ENCODE peak calls at places on chromosome 19, in eight cellular contexts. N is Right ventricle myocardium inferior; A is stimulated activated CD8-positive, alpha-beta memory T cell treated with anti-CD3 and anti-CD28 coated beads, Interleukin-15, amount 100 ng/mL, for 4 hours; F is neural progenitor cell; M is adipocyte; B is BJ; K is ELR; J is stimulated activated effector memory CD8-positive, alpha-beta T cell treated with anti-CD3 and anti-CD28 coated beads, Interleukin-12 subunit alpha, Interleukin-12 subunit beta, amount 100 ng/mL, for 72 hours. Q is an unnamed sample.

GRCh38 chr19:41795031-41795461 is 1.3 kb upstream of the CEACAM3 start:
- DNase-seq in M (peak), A (no peak), F (peak), N (no peak), K (peak), B (no peak), J (peak), Q (no peak)

GRCh38 chr19:1181606-1182005 is 7.5 kb upstream of the SBNO2 start:
- DNase-seq in B (no peak), M (no peak), F (no peak), J (no peak), K (no peak), A (no peak), N (no peak), Q (no peak)

GRCh38 chr19:4208385-4209094 is 20.8 kb upstream of the EBI3 start:
- DNase-seq in F (peak), M (no peak), B (no peak), A (no peak), K (peak), N (no peak), J (no peak), Q (no peak)

GRCh38 chr19:20968092-20968491 is 45.0 kb downstream of the ZNF85 start:
- DNase-seq in B (no peak), F (no peak), N (no peak), M (no peak), J (no peak), K (no peak), A (no peak), Q (no peak)

GRCh38 chr19:10279737-10280442 is 6.9 kb upstream of the ICAM4 start:
- DNase-seq in A (no peak), F (no peak), J (no peak), M (no peak), B (no peak), K (no peak), N (peak), Q (no peak)

GRCh38 chr19:7550987-7551761 is 15.7 kb downstream of the PNPLA6 start:
- DNase-seq in K (peak), B (no peak), F (peak), J (no peak), N (no peak), M (peak), A (no peak), Q (no peak)

GRCh38 chr19:48618278-48618915 is 581 bp downstream of the RPL18 start:
- DNase-seq in J (no peak), B (no peak), F (no peak), K (no peak), N (peak), A (no peak), M (peak), Q (no peak)

GRCh38 chr19:1076951-1077350 is 10.0 kb downstream of the ARHGAP45 start:
- DNase-seq in B (no peak), A (peak), J (peak), N (peak), M (no peak), F (no peak), K (no peak), Q (no peak)

GRCh38 chr19:18610245-18610555 is 2.5 kb upstream of the TMEM59L start:
- DNase-seq in F (peak), N (no peak), J (no peak), M (no peak), B (no peak), A (no peak), K (no peak), Q (no peak)

GRCh38 chr19:50419580-50420035 is 870 bp downstream of the SPIB start:
- DNase-seq in A (no peak), N (no peak), F (no peak), B (no peak), K (no peak), J (no peak), M (no peak), Q (no peak)

GRCh38 chr19:5030136-5030820 is 61.4 kb downstream of the KDM4B start:
- DNase-seq in N (no peak), J (no peak), F (no peak), B (no peak), K (no peak), A (no peak), M (no peak), Q (no peak)

GRCh38 chr19:17418710-17419109 is 1.1 kb upstream of the MVB12A start:
- DNase-seq in F (no peak), N (no peak), J (no peak), A (no peak), M (no peak), K (no peak), B (no peak), Q (no peak)

GRCh38 chr19:1601613-1602064 is 3.6 kb downstream of the UQCR11 start:
- DNase-seq in F (no peak), A (no peak), K (peak), B (no peak), M (no peak), J (no peak), N (peak), Q (no peak)

GRCh38 chr19:14059093-14059480 is 2.8 kb downstream of the PALM3 start:
- DNase-seq in K (peak), M (peak), F (peak), J (peak), N (no peak), A (no peak), B (no peak), Q (no peak)

GRCh38 chr19:7507884-7508283 is 8.0 kb upstream of the ZNF358 start:
- DNase-seq in M (peak), B (no peak), N (peak), K (peak), J (no peak), A (no peak), F (peak), Q (no peak)

GRCh38 chr19:39929750-39930149 is 4.7 kb downstream of the FCGBP start:
- DNase-seq in A (no peak), J (no peak), K (no peak), N (no peak), F (no peak), B (no peak), M (no peak), Q (no peak)

GRCh38 chr19:38765214-38765613 is 8.1 kb downstream of the LGALS7 start:
- DNase-seq in M (no peak), N (no peak), J (no peak), K (no peak), A (no peak), B (no peak), F (no peak), Q (no peak)

GRCh38 chr19:16386619-16387240 is 62.1 kb downstream of the KLF2 start:
- DNase-seq in M (peak), A (no peak), B (no peak), N (peak), F (peak), J (no peak), K (peak), Q (no peak)

GRCh38 chr19:940591-941291 is 14.9 kb downstream of the ARID3A start:
- DNase-seq in M (no peak), K (no peak), J (peak), B (no peak), A (no peak), N (peak), F (no peak), Q (no peak)

GRCh38 chr19:3133793-3134116 is 2.1 kb upstream of the GNA15 start:
- DNase-seq in M (no peak), B (no peak), K (no peak), N (no peak), A (no peak), J (no peak), F (no peak), Q (no peak)

GRCh38 chr19:896434-896833 is 3.1 kb downstream of the RNU6-9 start:
- DNase-seq in A (no peak), B (no peak), N (no peak), K (no peak), F (no peak), J (no peak), M (no peak), Q (no peak)

GRCh38 chr19:49896863-49897621 is at the start of gene IL4I1:
- DNase-seq in M (no peak), J (peak), A (peak), K (peak), F (no peak), N (no peak), B (no peak), Q (no peak)

GRCh38 chr19:6489278-6490061 is 7.9 kb upstream of the DENND1C start:
- DNase-seq in K (no peak), N (no peak), F (no peak), B (no peak), M (no peak), J (no peak), A (no peak), Q (no peak)

GRCh38 chr19:51259348-51260245 is 8.7 kb downstream of the SIGLECL1 start:
- DNase-seq in A (no peak), F (peak), N (no peak), J (no peak), M (peak), K (peak), B (no peak), Q (no peak)

GRCh38 chr19:40229484-40229883 is 3.0 kb upstream of the CCNP start:
- DNase-seq in B (no peak), A (no peak), K (peak), N (no peak), J (no peak), F (no peak), M (peak), Q (peak)

GRCh38 chr19:43469160-43469480 is 3.7 kb upstream of the LYPD3 start:
- DNase-seq in K (no peak), M (no peak), J (no peak), A (no peak), B (no peak), N (no peak), F (no peak), Q (no peak)

GRCh38 chr19:39792999-39793546 is 14.4 kb downstream of the LEUTX start:
- DNase-seq in B (peak), K (peak), F (peak), J (peak), N (peak), M (peak), A (peak), Q (peak)

GRCh38 chr19:12828494-12828893 is 5.9 kb downstream of the RTBDN start:
- DNase-seq in J (no peak), A (no peak), N (no peak), F (peak), K (peak), B (no peak), M (no peak), Q (no peak)

Q was measured in GM04503.